ENCODE peak calls at places on chromosomes 11 and 22, in four cellular contexts. F is stimulated activated CD8-positive, alpha-beta memory T cell treated with anti-CD3 and anti-CD28 coated beads, Interleukin-15, amount 100 ng/mL, for 24 hours; G is MG63; Z is pancreas. T is an unnamed sample.

GRCh38 chr11:95068549-95068948 is 1.8 kb downstream of the SRSF8 start:
- DNase-seq in G (peak), F (no peak), Z (peak), T (peak)

GRCh38 chr22:28360846-28361424 is 318.7 kb downstream of the TTC28 start:
- DNase-seq in F (no peak), Z (no peak), G (no peak), T (no peak)

GRCh38 chr11:111983187-111983986 is 41.8 kb upstream of the DLAT start:
- DNase-seq in G (no peak), Z (peak), F (no peak), T (peak)

GRCh38 chr22:33835196-33835788 is 85.0 kb downstream of the LARGE1 start:
- DNase-seq in Z (no peak), G (no peak), F (no peak), T (no peak)

GRCh38 chr11:697811-698311 is 2.2 kb downstream of the TMEM80 start:
- DNase-seq in Z (no peak), F (no peak), G (peak), T (no peak)

GRCh38 chr11:107821199-107821926 is 37.2 kb downstream of the SLC35F2 start:
- DNase-seq in F (no peak), Z (no peak), G (peak), T (no peak)

GRCh38 chr11:46380340-46381045 is 976 bp upstream of the MDK start:
- DNase-seq in G (peak), F (no peak), Z (peak), T (peak)

GRCh38 chr11:121426476-121427454 is 25.3 kb upstream of the SORL1 start:
- DNase-seq in F (peak), G (peak), Z (peak), T (peak)

GRCh38 chr11:65311197-65311631 is 3.5 kb upstream of the CDC42EP2 start:
- DNase-seq in Z (no peak), F (no peak), G (peak), T (peak)

GRCh38 chr11:82680252-82680651 is 53.4 kb downstream of the FAM181B start:
- DNase-seq in F (no peak), G (no peak), Z (no peak), T (no peak)

GRCh38 chr11:107372439-107372838 is 85.2 kb downstream of the CWF19L2 start:
- DNase-seq in G (no peak), F (no peak), Z (no peak), T (no peak)

GRCh38 chr11:121521145-121522042 is 68.6 kb upstream of the SORL1-AS1 start:
- DNase-seq in G (no peak), F (no peak), Z (no peak), T (no peak)

GRCh38 chr11:130088909-130089668 is 19.4 kb downstream of the APLP2 start:
- DNase-seq in F (no peak), G (no peak), Z (no peak), T (no peak)